ENCODE peak calls at places on chromosomes 11 and 22, in eight cellular contexts. R, F, A, Q, Y, K, J and T are unnamed samples.

GRCh38 chr11:33620423-33621120 is 80.1 kb downstream of the C11orf91 start:
- DNase-seq in R (no peak), F (peak), A (no peak), Q (peak), Y (no peak), K (no peak), J (no peak), T (no peak)

GRCh38 chr22:22208657-22209056 is 35.9 kb upstream of the VPREB1 start:
- DNase-seq in R (no peak), F (no peak), A (no peak), Q (no peak), Y (no peak), K (no peak), J (no peak), T (no peak)

GRCh38 chr11:65225284-65226102 is 36.3 kb upstream of the POLA2 start:
- DNase-seq in R (peak), F (peak), A (peak), Q (peak), Y (no peak), K (no peak), J (peak), T (no peak)

GRCh38 chr22:46245515-46245914 is 4.6 kb downstream of the CDPF1 start:
- DNase-seq in R (no peak), F (no peak), A (no peak), Q (peak), Y (no peak), K (no peak), J (no peak), T (no peak)

GRCh38 chr11:44979536-44980399 is 29.1 kb upstream of the TP53I11 start:
- DNase-seq in R (no peak), F (no peak), A (peak), Q (peak), Y (peak), K (peak), J (no peak), T (peak)

GRCh38 chr22:37930270-37930951 is 23.0 kb downstream of the C22orf23 start:
- DNase-seq in R (no peak), F (peak), A (peak), Q (peak), Y (no peak), K (no peak), J (no peak), T (no peak)

GRCh38 chr11:22624742-22625447 is 728 bp downstream of the FANCF start:
- DNase-seq in R (peak), F (peak), A (peak), Q (peak), Y (peak), K (peak), J (peak), T (peak)

GRCh38 chr11:3223932-3224729 is 5.5 kb upstream of the MRGPRG start:
- DNase-seq in R (no peak), F (no peak), A (no peak), Q (no peak), Y (no peak), K (no peak), J (no peak), T (no peak)

GRCh38 chr11:13784441-13784840 is 116.0 kb downstream of the FAR1 start:
- DNase-seq in R (no peak), F (no peak), A (no peak), Q (no peak), Y (no peak), K (no peak), J (no peak), T (no peak)

GRCh38 chr11:64842851-64843841 is 1.3 kb downstream of the CDC42BPG start:
- DNase-seq in R (no peak), F (no peak), A (peak), Q (no peak), Y (no peak), K (peak), J (no peak), T (peak)

GRCh38 chr11:66841861-66842260 is 1.4 kb upstream of the RCE1 start:
- DNase-seq in R (no peak), F (no peak), A (no peak), Q (no peak), Y (no peak), K (no peak), J (no peak), T (no peak)

GRCh38 chr11:45722144-45722543 is 56.7 kb upstream of the CHST1 start:
- DNase-seq in R (no peak), F (no peak), A (no peak), Q (no peak), Y (no peak), K (no peak), J (no peak), T (no peak)

GRCh38 chr11:66851698-66852465 is 5.0 kb upstream of the LRFN4 start:
- DNase-seq in R (no peak), F (no peak), A (no peak), Q (no peak), Y (no peak), K (no peak), J (no peak), T (no peak)

GRCh38 chr11:78449866-78450265 is 32.2 kb upstream of the GAB2 start:
- DNase-seq in R (no peak), F (peak), A (no peak), Q (no peak), Y (no peak), K (no peak), J (no peak), T (no peak)

GRCh38 chr11:95335989-95336388 is 105.0 kb upstream of the SESN3 start:
- DNase-seq in R (no peak), F (no peak), A (no peak), Q (no peak), Y (no peak), K (no peak), J (no peak), T (no peak)

GRCh38 chr11:13963949-13964770 is 1.6 kb downstream of the SPON1 start:
- DNase-seq in R (peak), F (no peak), A (peak), Q (no peak), Y (peak), K (no peak), J (no peak), T (peak)

GRCh38 chr11:32671051-32671450 is 87.4 kb downstream of the EIF3M start:
- DNase-seq in R (no peak), F (no peak), A (no peak), Q (peak), Y (no peak), K (no peak), J (no peak), T (no peak)

GRCh38 chr22:46149493-46149997 is 781 bp upstream of the PPARA start:
- DNase-seq in R (peak), F (no peak), A (no peak), Q (peak), Y (peak), K (peak), J (peak), T (peak)

GRCh38 chr22:37676691-37677627 is 1.5 kb downstream of the LGALS1 start:
- DNase-seq in R (peak), F (peak), A (peak), Q (peak), Y (peak), K (peak), J (peak), T (peak)

GRCh38 chr22:43883012-43883661 is 8.7 kb downstream of the PNPLA5 start:
- DNase-seq in R (peak), F (peak), A (peak), Q (peak), Y (no peak), K (peak), J (peak), T (peak)

GRCh38 chr11:115194798-115195101 is 309.5 kb downstream of the CADM1 start:
- DNase-seq in R (no peak), F (peak), A (no peak), Q (no peak), Y (no peak), K (no peak), J (no peak), T (no peak)

GRCh38 chr11:30573951-30574350 is 12.2 kb downstream of the MPPED2 start:
- DNase-seq in R (no peak), F (peak), A (no peak), Q (no peak), Y (no peak), K (no peak), J (no peak), T (no peak)

GRCh38 chr22:19179472-19180048 is 1.0 kb upstream of the SLC25A1 start:
- DNase-seq in R (no peak), F (peak), A (peak), Q (peak), Y (peak), K (peak), J (no peak), T (peak)

GRCh38 chr11:2272241-2272945 is 2.0 kb upstream of the ASCL2 start:
- DNase-seq in R (no peak), F (no peak), A (no peak), Q (no peak), Y (no peak), K (no peak), J (no peak), T (no peak)

GRCh38 chr11:121132211-121132976 is 31.4 kb downstream of the TECTA start:
- DNase-seq in R (no peak), F (no peak), A (peak), Q (no peak), Y (no peak), K (peak), J (no peak), T (no peak)

GRCh38 chr11:101916422-101916821 is at the start of gene ANGPTL5:
- DNase-seq in R (no peak), F (no peak), A (no peak), Q (no peak), Y (no peak), K (no peak), J (no peak), T (no peak)

GRCh38 chr22:21857501-21857914 is 9.9 kb downstream of the MAPK1 start:
- DNase-seq in R (no peak), F (no peak), A (no peak), Q (no peak), Y (no peak), K (no peak), J (no peak), T (no peak)

GRCh38 chr11:60953781-60954180 is 1.8 kb upstream of the SLC15A3 start:
- DNase-seq in R (no peak), F (no peak), A (no peak), Q (no peak), Y (no peak), K (no peak), J (no peak), T (no peak)

GRCh38 chr11:11944444-11944843 is 64.0 kb downstream of the DKK3 start:
- DNase-seq in R (no peak), F (no peak), A (no peak), Q (no peak), Y (no peak), K (no peak), J (no peak), T (no peak)

GRCh38 chr11:134046681-134047449 is 22.0 kb upstream of the JAM3 start:
- DNase-seq in R (no peak), F (no peak), A (no peak), Q (no peak), Y (no peak), K (no peak), J (no peak), T (no peak)